ENCODE peak calls at places on chromosome 11, in six cellular contexts. T, Z, A, C, W and H are unnamed samples.

GRCh38 chr11:72626637-72626936 is 47.6 kb downstream of the PDE2A start:
- DNase-seq in T (no peak), Z (no peak), A (no peak), C (no peak), W (no peak), H (no peak)

GRCh38 chr11:79174045-79175008 is 266.5 kb downstream of the TENM4 start:
- DNase-seq in T (peak; percentile 25), Z (no peak), A (peak; percentile 6), C (peak; percentile 50), W (peak; percentile 54), H (peak; percentile 62)

GRCh38 chr11:30365793-30366517 is 43.1 kb downstream of the ARL14EP start:
- DNase-seq in T (no peak), Z (no peak), A (no peak), C (no peak), W (no peak), H (no peak)

GRCh38 chr11:100776212-100776896 is 89.3 kb downstream of the ARHGAP42 start:
- DNase-seq in T (peak; percentile 4), Z (no peak), A (peak; percentile 47), C (no peak), W (peak; percentile 42), H (no peak)

GRCh38 chr11:127052420-127052819 is 51.9 kb upstream of the KIRREL3 start:
- DNase-seq in T (no peak), Z (peak; percentile 23), A (no peak), C (no peak), W (no peak), H (no peak)

GRCh38 chr11:69463181-69463891 is 18.1 kb upstream of the LINC01488 start:
- DNase-seq in T (peak; percentile 80), Z (no peak), A (peak; percentile 89), C (no peak), W (no peak), H (no peak)

GRCh38 chr11:61042961-61043540 is 59.2 kb upstream of the CD5 start:
- DNase-seq in T (no peak), Z (no peak), A (no peak), C (no peak), W (peak; percentile 13), H (no peak)

GRCh38 chr11:134643519-134644042 is 231.5 kb upstream of the B3GAT1 start:
- DNase-seq in T (no peak), Z (no peak), A (no peak), C (peak; percentile 44), W (no peak), H (no peak)

GRCh38 chr11:103709366-103709765 is 327.1 kb upstream of the DDI1 start:
- DNase-seq in T (no peak), Z (no peak), A (no peak), C (no peak), W (no peak), H (no peak)

GRCh38 chr11:67423891-67424613 is 4.2 kb upstream of the RPS6KB2 start:
- DNase-seq in T (no peak), Z (no peak), A (no peak), C (no peak), W (no peak), H (no peak)
- H4K91ac ChIP-seq in T (no peak overlapping the region), Z (no peak overlapping the region), A (no peak overlapping the region), C (no peak overlapping the region), W (no peak overlapping the region), H (no peak overlapping the region)

GRCh38 chr11:111976119-111976518 is 39.0 kb downstream of the DIXDC1 start:
- DNase-seq in T (no peak), Z (no peak), A (no peak), C (no peak), W (no peak), H (no peak)

GRCh38 chr11:111974451-111974850 is 37.3 kb downstream of the DIXDC1 start:
- DNase-seq in T (no peak), Z (no peak), A (no peak), C (no peak), W (no peak), H (no peak)

GRCh38 chr11:111976614-111977140 is 39.5 kb downstream of the DIXDC1 start:
- DNase-seq in T (no peak), Z (peak; percentile 31), A (no peak), C (peak; percentile 73), W (peak; percentile 86), H (no peak)

GRCh38 chr11:111977141-111978027 is 40.2 kb downstream of the DIXDC1 start:
- DNase-seq in T (no peak), Z (peak; percentile 46), A (peak; percentile 51), C (peak; percentile 79), W (peak; percentile 65), H (peak; percentile 71)

GRCh38 chr11:111975076-111975806 is 38.1 kb downstream of the DIXDC1 start:
- DNase-seq in T (no peak), Z (no peak), A (peak; percentile 40), C (no peak), W (no peak), H (no peak)
- H3K27ac ChIP-seq in T (no peak overlapping the region), Z (no peak overlapping the region), A (no peak overlapping the region), C (no peak overlapping the region), W (no peak overlapping the region), H (no peak overlapping the region)

DNA sequence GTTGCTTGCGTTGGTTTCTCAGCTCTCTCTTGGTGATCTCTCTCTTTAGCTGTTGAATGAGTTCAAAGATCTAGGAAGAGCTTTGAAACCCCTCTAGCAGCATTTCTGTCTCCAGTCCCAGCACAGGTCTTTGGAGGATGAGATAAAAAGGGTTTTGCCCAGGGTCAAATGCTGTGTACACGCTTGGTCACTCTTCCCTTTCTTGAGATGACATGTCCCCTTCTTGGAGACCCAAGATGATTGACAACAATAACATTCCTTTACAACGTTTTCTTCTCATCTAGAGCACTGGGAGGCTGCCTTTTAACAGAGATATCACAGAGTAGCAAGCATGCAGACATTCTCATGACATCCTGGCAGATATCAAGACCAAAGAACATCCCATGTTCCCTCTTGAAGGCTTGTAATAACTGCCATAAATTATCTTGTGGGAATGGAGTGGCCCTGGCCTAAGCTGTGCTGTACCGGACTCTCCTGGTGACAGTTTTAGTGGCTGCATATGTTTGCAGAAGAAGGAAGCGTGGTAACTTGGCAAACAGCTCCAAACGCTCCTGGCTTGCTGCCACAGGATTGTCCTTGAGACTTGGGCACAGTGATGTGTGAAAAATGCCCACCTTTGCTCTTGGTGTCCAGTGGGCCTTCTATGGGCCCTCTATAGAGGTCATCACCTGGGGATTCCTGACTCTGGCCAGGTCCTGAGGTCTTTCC is 107.8 kb downstream of the PTPRJ start:
- DNase-seq in T (no peak), Z (no peak), A (no peak), C (no peak), W (no peak), H (no peak)
- H4K8ac ChIP-seq in T (no peak overlapping the region), Z (no peak overlapping the region), A (no peak overlapping the region), C (no peak overlapping the region), W (no peak overlapping the region), H (no peak overlapping the region)

GRCh38 chr11:44917741-44918140 is 32.9 kb downstream of the TP53I11 start:
- DNase-seq in T (no peak), Z (no peak), A (no peak), C (no peak), W (no peak), H (no peak)
- H4K91ac ChIP-seq in T (no peak overlapping the region), Z (no peak overlapping the region), A (no peak overlapping the region), C (no peak overlapping the region), W (no peak overlapping the region), H (no peak overlapping the region)

GRCh38 chr11:64844330-64845124 is at the start of gene CDC42BPG:
- DNase-seq in T (peak; percentile 46), Z (no peak), A (peak; percentile 71), C (peak; percentile 90), W (peak; percentile 92), H (peak; percentile 91)
- H3K27ac ChIP-seq in T (no peak within 1 kb of the TSS), Z (no peak within 1 kb of the TSS), A (no peak within 1 kb of the TSS), C (peak within 1 kb of the TSS; percentile 75), W (peak within 1 kb of the TSS; percentile 98), H (no peak within 1 kb of the TSS)

GRCh38 chr11:63448646-63449045 is 42.3 kb downstream of the PLAAT5 start:
- DNase-seq in T (no peak), Z (no peak), A (no peak), C (no peak), W (no peak), H (peak; percentile 65)
- H4K8ac ChIP-seq in T (no peak overlapping the region), Z (no peak overlapping the region), A (no peak overlapping the region), C (no peak overlapping the region), W (no peak overlapping the region), H (no peak overlapping the region)